ENCODE peak calls at places on chromosomes 4 and X, in four cellular contexts. One of them, this sample, is unnamed.

GRCh38 chrX:12984629-12985303 is 9.9 kb downstream of the TMSB4X start:
- DNase-seq in K562: peak
- DNase-seq in HEK293T: no peak
- DNase-seq in HepG2: no peak
- DNase-seq in this sample: no peak

GRCh38 chr4:62053974-62054373 is 853.8 kb downstream of the ADGRL3 start:
- DNase-seq in K562: no peak
- DNase-seq in HEK293T: no peak
- DNase-seq in HepG2: no peak
- DNase-seq in this sample: no peak

GRCh38 chrX:39149761-39150160 is 348.5 kb downstream of the MID1IP1 start:
- DNase-seq in K562: peak
- DNase-seq in HEK293T: peak
- DNase-seq in HepG2: peak
- DNase-seq in this sample: peak

GRCh38 chr4:70372760-70373159 is 10.2 kb upstream of the SMR3B start:
- DNase-seq in K562: no peak
- DNase-seq in HEK293T: no peak
- DNase-seq in HepG2: no peak
- DNase-seq in this sample: no peak

GRCh38 chrX:145825896-145826295 is 8.3 kb downstream of the SLITRK2 start:
- DNase-seq in K562: peak
- DNase-seq in HEK293T: no peak
- DNase-seq in HepG2: no peak
- DNase-seq in this sample: no peak

GRCh38 chrX:78321809-78322208 is 5.6 kb downstream of the CYSLTR1 start:
- DNase-seq in K562: no peak
- DNase-seq in HEK293T: no peak
- DNase-seq in HepG2: no peak
- DNase-seq in this sample: no peak

GRCh38 chr4:57110635-57111546 is 706 bp upstream of the IGFBP7 start:
- DNase-seq in K562: peak
- DNase-seq in HEK293T: no peak
- DNase-seq in HepG2: no peak
- DNase-seq in this sample: peak

GRCh38 chr4:14831447-14831846 is 170.8 kb upstream of the CPEB2 start:
- DNase-seq in K562: no peak
- DNase-seq in HEK293T: no peak
- DNase-seq in HepG2: no peak
- DNase-seq in this sample: no peak

GRCh38 chr4:39662683-39663082 is 24.0 kb upstream of the SMIM14 start:
- DNase-seq in K562: no peak
- DNase-seq in HEK293T: no peak
- DNase-seq in HepG2: no peak
- DNase-seq in this sample: no peak

DNA sequence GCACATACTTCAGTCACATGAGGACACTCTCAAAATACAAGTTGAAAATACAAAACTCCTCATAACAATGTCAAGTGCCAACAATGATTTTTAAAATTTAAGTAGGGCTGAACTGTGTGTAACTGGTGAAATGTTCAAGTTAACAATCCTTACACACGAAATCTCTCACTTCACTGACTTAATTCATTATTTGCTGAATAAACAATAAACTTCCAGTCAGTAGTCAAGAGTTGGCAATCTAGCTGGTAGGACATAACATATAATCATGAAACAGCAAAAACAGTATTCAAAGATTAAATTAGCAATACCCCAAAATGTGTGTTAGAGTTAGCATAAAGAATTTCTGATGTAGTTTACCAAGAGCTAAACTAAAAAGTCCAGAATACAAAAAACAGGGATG is 1.9 kb upstream of the RAB33B start:
- DNase-seq in K562: no peak
- DNase-seq in HEK293T: no peak
- DNase-seq in HepG2: no peak
- DNase-seq in this sample: no peak
- TF ChIP-seq ELF4 in K562: no peak
- TF ChIP-seq ELF4 in HEK293T: no peak
- TF ChIP-seq ELF4 in HepG2: no peak
- TF ChIP-seq ELF4 in this sample: no peak

DNA sequence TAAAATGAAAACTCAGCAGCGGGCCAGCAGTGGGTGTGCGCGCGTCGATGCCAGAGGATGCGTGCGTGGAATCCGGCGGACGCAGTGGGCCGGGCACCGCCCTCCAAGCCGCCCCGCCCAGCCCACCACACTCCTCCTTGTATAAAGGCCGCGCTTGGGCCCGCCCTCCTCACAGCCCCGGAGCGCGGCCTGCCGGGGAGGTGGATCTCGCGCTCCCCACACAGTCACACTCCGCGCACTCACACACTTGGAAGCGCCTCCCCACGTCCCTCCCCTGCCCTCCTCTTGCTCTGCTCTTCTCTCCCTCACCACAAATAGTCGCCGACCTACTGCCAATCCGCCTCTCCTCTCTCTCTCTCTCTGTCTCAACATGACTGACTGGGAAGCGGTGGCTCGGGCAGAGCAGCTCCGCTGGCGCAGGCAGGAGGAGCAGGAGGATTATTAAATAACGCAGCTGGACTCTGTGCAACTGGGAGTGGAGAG is at the start of gene CCSER1:
- DNase-seq in K562: no peak
- DNase-seq in HEK293T: peak
- DNase-seq in HepG2: no peak
- DNase-seq in this sample: peak
- TF ChIP-seq ELF4 in K562: no peak
- TF ChIP-seq ELF4 in HEK293T: peak
- TF ChIP-seq ELF4 in HepG2: no peak
- TF ChIP-seq ELF4 in this sample: no peak

GRCh38 chrX:23390979-23391378 is 56.3 kb downstream of the PTCHD1 start:
- DNase-seq in K562: no peak
- DNase-seq in HEK293T: peak
- DNase-seq in HepG2: no peak
- DNase-seq in this sample: no peak

GRCh38 chrX:23392195-23392594 is 57.5 kb downstream of the PTCHD1 start:
- DNase-seq in K562: no peak
- DNase-seq in HEK293T: no peak
- DNase-seq in HepG2: no peak
- DNase-seq in this sample: no peak

GRCh38 chrX:23386726-23387125 is 52.1 kb downstream of the PTCHD1 start:
- DNase-seq in K562: no peak
- DNase-seq in HEK293T: no peak
- DNase-seq in HepG2: no peak
- DNase-seq in this sample: no peak

GRCh38 chrX:23387826-23388225 is 53.2 kb downstream of the PTCHD1 start:
- DNase-seq in K562: no peak
- DNase-seq in HEK293T: no peak
- DNase-seq in HepG2: no peak
- DNase-seq in this sample: no peak

DNA sequence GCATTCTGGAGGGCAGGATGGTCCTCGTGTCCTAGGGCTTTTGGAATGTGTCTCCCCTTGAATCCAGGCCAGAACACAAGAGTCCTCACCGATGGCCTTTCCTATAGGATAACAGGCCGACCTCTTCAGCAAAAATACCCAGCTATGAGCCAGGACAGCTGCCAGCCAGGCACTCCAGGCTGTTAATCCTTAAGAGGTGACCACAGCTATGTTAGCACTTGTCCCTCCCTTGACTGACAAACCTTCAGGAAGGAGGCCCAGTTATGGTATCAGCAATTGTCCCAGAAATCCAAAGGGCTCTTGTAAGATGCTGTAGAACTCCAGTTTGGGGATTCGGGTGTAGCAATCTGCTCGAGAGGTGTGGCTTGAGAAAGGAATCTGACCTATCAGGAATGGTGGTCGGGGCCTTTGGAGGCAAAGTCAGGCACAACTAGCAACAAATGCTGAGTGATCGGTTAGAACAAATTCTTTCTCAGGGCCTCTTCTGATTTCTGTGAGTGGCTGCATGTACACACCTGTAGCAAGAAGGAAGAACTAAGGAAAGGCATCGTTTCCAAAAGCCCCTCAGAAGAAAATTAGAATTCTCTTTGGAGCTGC is 54.6 kb downstream of the PTCHD1 start:
- DNase-seq in K562: no peak
- DNase-seq in HEK293T: no peak
- DNase-seq in HepG2: no peak
- DNase-seq in this sample: peak
- TF ChIP-seq ELF4 in K562: no peak
- TF ChIP-seq ELF4 in HEK293T: no peak
- TF ChIP-seq ELF4 in HepG2: no peak
- TF ChIP-seq ELF4 in this sample: no peak

DNA sequence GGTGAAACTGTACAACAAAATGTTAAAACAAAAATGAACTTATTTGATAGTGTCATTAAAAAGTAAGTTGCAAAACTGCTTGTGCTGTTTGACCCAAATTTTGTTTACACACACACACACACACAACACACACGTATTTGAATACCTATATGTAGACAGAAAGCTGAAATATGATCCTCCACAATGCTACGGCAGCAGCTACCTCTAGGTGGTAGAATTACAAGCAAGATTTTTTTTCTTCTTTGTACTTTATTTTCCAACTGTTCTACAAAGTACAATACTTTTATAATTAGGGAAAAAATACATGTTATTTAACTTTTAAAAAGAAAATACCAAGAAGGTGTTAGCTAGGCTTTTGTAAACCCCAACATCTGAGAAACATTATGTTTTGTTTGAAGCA is 1.2 kb downstream of the CYTL1 start:
- DNase-seq in K562: no peak
- DNase-seq in HEK293T: no peak
- DNase-seq in HepG2: no peak
- DNase-seq in this sample: no peak
- TF ChIP-seq ELF4 in K562: no peak
- TF ChIP-seq ELF4 in HEK293T: no peak
- TF ChIP-seq ELF4 in HepG2: no peak
- TF ChIP-seq ELF4 in this sample: no peak